ENCODE peak calls at places on chromosomes 13 and 19, in five cellular contexts. G is stimulated activated CD4-positive, alpha-beta T cell treated with anti-CD3 and anti-CD28 coated beads, Interleukin-4, amount 100 ng/mL, for 48 hours; P is H54; K is MV-4-11; T is cardiac muscle cell. R is an unnamed sample.

GRCh38 chr13:20161951-20162300 is 1.1 kb upstream of the GJA3 start:
- DNase-seq in P (no peak), T (no peak), G (no peak), K (no peak), R (no peak)

GRCh38 chr13:107208889-107209288 is 641.0 kb upstream of the ARGLU1 start:
- DNase-seq in G (no peak), K (no peak), P (no peak), T (peak), R (no peak)

GRCh38 chr13:50991624-50992610 is 82.3 kb downstream of the RNASEH2B start:
- DNase-seq in G (no peak), P (no peak), K (peak), T (no peak), R (no peak)

GRCh38 chr19:39196860-39197562 is at the start of gene NCCRP1:
- DNase-seq in G (no peak), K (no peak), T (no peak), P (no peak), R (no peak)

GRCh38 chr13:30134578-30134977 is 172.8 kb downstream of the KATNAL1 start:
- DNase-seq in K (no peak), P (no peak), G (no peak), T (no peak), R (no peak)

GRCh38 chr19:18450934-18451836 is 13.3 kb upstream of the ISYNA1 start:
- DNase-seq in G (peak), K (peak), P (peak), T (peak), R (no peak)

GRCh38 chr13:39025433-39025839 is 12.5 kb downstream of the PROSER1 start:
- DNase-seq in K (no peak), T (no peak), G (no peak), P (no peak), R (no peak)

GRCh38 chr13:24263652-24264051 is 45.7 kb upstream of the C1QTNF9 start:
- DNase-seq in K (no peak), P (no peak), G (no peak), T (peak), R (no peak)

GRCh38 chr13:80214521-80214941 is 126.4 kb downstream of the SPRY2 start:
- DNase-seq in P (no peak), T (no peak), G (no peak), K (no peak), R (peak)

GRCh38 chr13:46964789-46965527 is 68.1 kb upstream of the HTR2A start:
- DNase-seq in P (no peak), K (no peak), G (no peak), T (peak), R (no peak)

GRCh38 chr19:16044746-16045145 is 31.5 kb upstream of the TPM4 start:
- DNase-seq in P (no peak), K (no peak), G (no peak), T (no peak), R (no peak)

GRCh38 chr19:18408053-18408476 is 10.6 kb upstream of the LRRC25 start:
- DNase-seq in G (no peak), K (peak), T (no peak), P (no peak), R (no peak)

GRCh38 chr19:28196961-28197360 is 1016.0 kb downstream of the UQCRFS1 start:
- DNase-seq in K (no peak), G (no peak), P (no peak), T (no peak), R (no peak)

GRCh38 chr13:112106467-112107141 is 39.7 kb downstream of the SOX1 start:
- DNase-seq in G (no peak), T (no peak), P (no peak), K (no peak), R (no peak)

GRCh38 chr19:46697142-46697960 is 19.6 kb downstream of the PRKD2 start:
- DNase-seq in T (peak), K (peak), G (no peak), P (no peak), R (no peak)

GRCh38 chr19:33646306-33646705 is 24.6 kb downstream of the CHST8 start:
- DNase-seq in T (no peak), P (no peak), K (no peak), G (no peak), R (no peak)

R was measured in AG04449.